ENCODE peak calls at places on chromosome 2, in four cellular contexts. M, O, X and V are unnamed samples. For H3K4me1, the result is how much of the 10 kb centered on the place peaks cover.

GRCh38 chr2:45839388-45840251 is 188.1 kb downstream of the PRKCE start:
- DNase-seq in M (no peak), O (no peak), X (no peak), V (no peak)

GRCh38 chr2:179344280-179344961 is 79.8 kb upstream of the SESTD1 start:
- DNase-seq in M (no peak), O (no peak), X (no peak), V (no peak)

GRCh38 chr2:218895758-218896500 is 15.3 kb downstream of the WNT10A start:
- DNase-seq in M (no peak), O (no peak), X (no peak), V (no peak)

GRCh38 chr2:171166328-171166983 is 5.8 kb upstream of the TLK1 start:
- DNase-seq in M (no peak), O (no peak), X (no peak), V (no peak)

GRCh38 chr2:215161301-215161829 is 22.9 kb upstream of the ABCA12 start:
- DNase-seq in M (no peak), O (no peak), X (no peak), V (no peak)

GRCh38 chr2:134745023-134745422 is 26.2 kb upstream of the TMEM163 start:
- DNase-seq in M (no peak), O (no peak), X (no peak), V (no peak)

GRCh38 chr2:38264649-38265322 is 112.3 kb downstream of the ATL2 start:
- DNase-seq in M (no peak), O (no peak), X (no peak), V (no peak)

GRCh38 chr2:128765822-128766221 is 447.2 kb upstream of the HS6ST1 start:
- DNase-seq in M (no peak), O (no peak), X (peak), V (no peak)

GRCh38 chr2:229416116-229416694 is 145.1 kb upstream of the PID1 start:
- DNase-seq in M (no peak), O (peak), X (no peak), V (peak)

GRCh38 chr2:55153564-55154315 is 78.4 kb downstream of the CLHC1 start:
- DNase-seq in M (no peak), O (no peak), X (no peak), V (no peak)
- H3K4me1 ChIP-seq in M (under half), O (under half), X (under half), V (under half)

GRCh38 chr2:10141736-10142639 is 19.4 kb downstream of the RRM2 start:
- DNase-seq in M (no peak), O (no peak), X (peak), V (peak)

GRCh38 chr2:10142640-10142965 is 20.1 kb downstream of the RRM2 start:
- DNase-seq in M (no peak), O (no peak), X (no peak), V (no peak)

GRCh38 chr2:10137053-10137843 is 14.7 kb downstream of the RRM2 start:
- DNase-seq in M (no peak), O (no peak), X (no peak), V (no peak)

GRCh38 chr2:10139536-10139935 is 17.0 kb downstream of the RRM2 start:
- DNase-seq in M (no peak), O (no peak), X (no peak), V (no peak)

DNA sequence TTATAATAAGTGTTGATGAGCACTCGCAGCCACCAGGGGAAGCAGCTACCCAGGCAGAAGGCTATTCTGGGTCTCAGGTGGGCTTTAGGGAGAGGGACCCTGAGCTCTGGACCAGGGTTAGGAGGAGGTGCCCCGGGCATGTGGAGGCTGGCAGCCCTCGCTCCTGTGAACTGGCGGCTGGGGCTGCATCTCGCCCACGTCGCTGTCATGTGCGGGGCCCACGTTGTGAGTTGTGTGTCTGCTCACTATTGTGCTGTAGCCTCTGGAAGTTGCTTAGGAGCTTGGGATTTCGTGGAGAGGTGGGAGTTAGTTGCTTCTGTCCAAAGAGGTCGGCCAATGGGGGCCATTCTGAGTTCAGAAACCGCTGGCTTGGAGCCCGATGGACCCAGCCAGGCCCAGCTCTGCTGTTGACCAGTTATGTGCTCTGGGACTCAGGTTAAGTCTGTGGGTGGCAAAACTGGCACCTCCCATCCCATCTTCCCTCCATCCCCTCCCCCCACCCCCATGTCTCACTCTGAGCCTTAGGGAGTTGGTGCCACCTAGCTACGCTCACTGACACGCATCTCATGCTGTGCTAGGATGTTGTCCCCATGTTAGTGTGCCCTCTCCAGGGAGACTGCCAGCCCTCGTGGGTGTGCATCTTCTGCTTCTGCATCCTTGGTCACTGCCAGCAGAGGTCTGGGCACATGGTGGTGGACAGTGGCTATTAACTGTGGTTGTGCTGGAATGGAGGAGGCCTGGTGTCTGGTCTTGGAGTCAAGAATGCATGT is 18.5 kb downstream of the RRM2 start:
- DNase-seq in M (no peak), O (no peak), X (no peak), V (no peak)
- H3K4me3 ChIP-seq in M (no peak), O (no peak), X (no peak), V (no peak)

GRCh38 chr2:55114597-55114996 is 64.3 kb upstream of the RTN4 start:
- DNase-seq in M (no peak), O (no peak), X (no peak), V (no peak)

GRCh38 chr2:55116598-55116964 is 66.3 kb upstream of the RTN4 start:
- DNase-seq in M (no peak), O (no peak), X (no peak), V (no peak)

GRCh38 chr2:55116966-55117365 is 66.7 kb upstream of the RTN4 start:
- DNase-seq in M (no peak), O (no peak), X (no peak), V (no peak)

GRCh38 chr2:55113976-55114564 is 63.8 kb upstream of the RTN4 start:
- DNase-seq in M (no peak), O (no peak), X (no peak), V (no peak)

GRCh38 chr2:55115795-55116597 is 65.7 kb upstream of the RTN4 start:
- DNase-seq in M (no peak), O (no peak), X (no peak), V (no peak)
- H3K4me1 ChIP-seq in M (under half), O (under half), X (under half), V (under half)

DNA sequence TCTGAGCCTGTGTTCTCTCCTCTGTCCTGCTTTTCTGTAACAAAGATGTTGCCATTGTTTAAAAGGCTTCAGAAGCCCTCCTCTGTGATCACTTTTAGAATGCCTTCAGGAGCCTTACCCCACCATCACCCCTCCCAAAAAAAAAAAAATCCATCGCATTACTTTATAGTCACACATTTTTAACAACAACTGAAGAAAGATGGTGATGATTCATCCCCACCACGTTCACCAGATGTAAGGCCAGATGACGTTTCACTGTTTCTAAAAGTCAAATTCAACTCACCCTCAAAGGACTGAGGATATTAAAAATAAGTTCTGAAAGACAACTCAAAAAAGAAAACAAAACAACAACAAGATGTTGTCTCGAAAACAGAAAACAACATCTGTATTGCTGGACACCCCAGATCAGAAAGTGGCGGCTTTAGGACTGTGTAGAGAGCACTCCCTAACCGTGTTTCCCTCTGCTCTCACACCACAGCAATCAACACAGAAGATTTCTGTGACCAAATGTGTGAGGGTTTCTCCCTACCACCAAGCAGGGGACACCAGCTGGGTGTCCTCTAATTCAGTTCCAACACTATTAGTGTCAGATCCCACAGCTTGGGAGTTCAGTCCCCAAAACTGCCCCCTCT is 61.9 kb upstream of the CREB1 start:
- DNase-seq in M (no peak), O (no peak), X (no peak), V (no peak)
- H3K4me3 ChIP-seq in M (no peak), O (no peak), X (no peak), V (no peak)

GRCh38 chr2:177262958-177263450 is 1.5 kb downstream of the NFE2L2 start:
- DNase-seq in M (no peak), O (no peak), X (no peak), V (no peak)
- H3K4me1 ChIP-seq in M (under half), O (under half), X (under half), V (under half)

DNA sequence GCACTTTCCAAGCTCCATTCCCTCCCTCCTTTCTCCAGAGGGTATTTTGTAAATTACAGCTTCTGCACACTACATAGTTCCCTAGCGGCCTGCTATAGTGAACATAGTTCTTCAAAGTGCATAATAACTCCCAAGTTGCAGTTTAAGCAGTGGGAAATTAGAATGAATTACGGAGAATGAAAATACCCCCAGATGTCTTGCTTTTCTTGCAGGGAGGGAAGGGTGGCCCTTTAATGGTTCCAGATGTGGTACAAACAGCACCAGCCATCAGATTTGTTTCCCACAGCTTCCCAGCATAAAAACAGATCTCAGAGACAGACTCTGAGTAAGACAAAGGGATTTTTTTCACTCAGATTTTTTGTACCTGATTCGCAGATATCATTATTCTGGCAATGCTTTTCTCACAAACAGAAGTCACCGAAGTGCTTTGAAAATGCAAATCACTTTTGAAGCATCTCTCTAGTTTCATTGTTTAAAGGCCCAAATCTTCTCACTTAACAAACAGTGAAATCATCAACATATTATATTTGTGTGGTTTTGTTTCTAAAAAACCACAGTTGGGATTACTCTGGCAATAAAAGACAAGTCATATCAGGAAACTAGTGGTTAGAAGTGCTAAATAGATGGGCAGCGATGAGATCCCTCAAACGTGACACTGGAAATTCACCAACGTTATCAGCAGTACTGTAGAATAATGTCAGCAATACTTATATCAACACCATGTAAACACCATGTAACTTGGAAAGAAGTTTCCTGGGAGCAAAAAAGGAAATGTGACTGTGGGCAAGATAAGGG is 893.7 kb downstream of the SUCLG1 start:
- DNase-seq in M (no peak), O (no peak), X (no peak), V (no peak)
- H3K4me3 ChIP-seq in M (no peak), O (no peak), X (no peak), V (no peak)

GRCh38 chr2:236574000-236574399 is 4.4 kb downstream of the ACKR3 start:
- DNase-seq in M (no peak), O (no peak), X (no peak), V (no peak)
- H3K4me1 ChIP-seq in M (under half), O (under half), X (half or more), V (under half)

DNA sequence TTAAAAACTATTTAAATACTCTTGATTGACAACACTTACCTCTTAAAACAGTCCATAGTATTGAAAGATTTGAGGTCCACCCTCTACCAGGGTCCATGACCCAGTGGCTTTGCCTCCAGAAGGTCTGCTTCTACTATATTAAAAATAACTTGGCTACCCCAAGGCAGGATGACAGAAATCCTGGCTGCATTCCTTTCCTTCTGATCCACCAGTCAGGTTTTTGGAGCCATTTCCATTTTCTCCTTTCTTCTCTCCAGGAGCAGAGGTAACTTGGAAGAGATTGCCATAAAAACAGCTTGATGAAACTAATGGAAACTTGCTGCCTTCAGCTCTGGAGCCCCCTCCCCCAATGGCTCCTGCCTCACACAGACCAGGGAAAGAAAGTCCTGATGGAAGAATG is 2.6 kb upstream of the FAM171B start:
- DNase-seq in M (no peak), O (no peak), X (no peak), V (no peak)
- H3K4me3 ChIP-seq in M (no peak), O (no peak), X (no peak), V (no peak)

GRCh38 chr2:205680067-205680466 is 2.2 kb upstream of the NRP2 start:
- DNase-seq in M (peak), O (peak), X (peak), V (peak)
- H3K4me1 ChIP-seq in M (under half), O (under half), X (under half), V (under half)